ENCODE peak calls at places on chromosomes 7 and 10, in seven cellular contexts. One of them, this sample, is unnamed.

GRCh38 chr7:32481921-32482320 is 8.3 kb downstream of the LSM5 start:
- DNase-seq in NCI-H446 treated with DMSO at 0.1 percent for 48 hours: no peak
- DNase-seq in activated CD4-positive, alpha-beta T cell treated with anti-CD3 and anti-CD28 coated beads, Interleukin-2, amount 50 U/mL, for 24 hours: no peak
- DNase-seq in DMS79: no peak
- DNase-seq in adrenal gland: no peak
- DNase-seq in AG09319: no peak
- DNase-seq in choroid plexus epithelial cell: no peak
- DNase-seq in this sample: no peak

GRCh38 chr7:123351027-123351426 is 151.3 kb upstream of the SLC13A1 start:
- DNase-seq in choroid plexus epithelial cell: no peak
- DNase-seq in DMS79: no peak
- DNase-seq in NCI-H446 treated with DMSO at 0.1 percent for 48 hours: no peak
- DNase-seq in activated CD4-positive, alpha-beta T cell treated with anti-CD3 and anti-CD28 coated beads, Interleukin-2, amount 50 U/mL, for 24 hours: no peak
- DNase-seq in adrenal gland: no peak
- DNase-seq in AG09319: no peak
- DNase-seq in this sample: no peak

GRCh38 chr10:102624094-102624493 is 20.2 kb upstream of the TRIM8 start:
- DNase-seq in AG09319: no peak
- DNase-seq in activated CD4-positive, alpha-beta T cell treated with anti-CD3 and anti-CD28 coated beads, Interleukin-2, amount 50 U/mL, for 24 hours: no peak
- DNase-seq in NCI-H446 treated with DMSO at 0.1 percent for 48 hours: no peak
- DNase-seq in DMS79: no peak
- DNase-seq in choroid plexus epithelial cell: no peak
- DNase-seq in adrenal gland: no peak
- DNase-seq in this sample: no peak

GRCh38 chr7:139573871-139574270 is 50.4 kb downstream of the CLEC2L start:
- DNase-seq in adrenal gland: no peak
- DNase-seq in choroid plexus epithelial cell: no peak
- DNase-seq in AG09319: no peak
- DNase-seq in DMS79: no peak
- DNase-seq in activated CD4-positive, alpha-beta T cell treated with anti-CD3 and anti-CD28 coated beads, Interleukin-2, amount 50 U/mL, for 24 hours: no peak
- DNase-seq in NCI-H446 treated with DMSO at 0.1 percent for 48 hours: no peak
- DNase-seq in this sample: no peak

GRCh38 chr10:70672993-70673928 is 955 bp downstream of the ADAMTS14 start:
- DNase-seq in choroid plexus epithelial cell: peak
- DNase-seq in DMS79: no peak
- DNase-seq in NCI-H446 treated with DMSO at 0.1 percent for 48 hours: no peak
- DNase-seq in AG09319: peak
- DNase-seq in activated CD4-positive, alpha-beta T cell treated with anti-CD3 and anti-CD28 coated beads, Interleukin-2, amount 50 U/mL, for 24 hours: no peak
- DNase-seq in adrenal gland: peak
- DNase-seq in this sample: peak

GRCh38 chr10:23442936-23443335 is 4.1 kb downstream of the OTUD1 start:
- DNase-seq in choroid plexus epithelial cell: peak
- DNase-seq in NCI-H446 treated with DMSO at 0.1 percent for 48 hours: no peak
- DNase-seq in AG09319: no peak
- DNase-seq in adrenal gland: no peak
- DNase-seq in DMS79: no peak
- DNase-seq in activated CD4-positive, alpha-beta T cell treated with anti-CD3 and anti-CD28 coated beads, Interleukin-2, amount 50 U/mL, for 24 hours: no peak
- DNase-seq in this sample: no peak

GRCh38 chr10:131065673-131066331 is 245.7 kb downstream of the TCERG1L start:
- DNase-seq in AG09319: no peak
- DNase-seq in activated CD4-positive, alpha-beta T cell treated with anti-CD3 and anti-CD28 coated beads, Interleukin-2, amount 50 U/mL, for 24 hours: no peak
- DNase-seq in choroid plexus epithelial cell: peak
- DNase-seq in NCI-H446 treated with DMSO at 0.1 percent for 48 hours: no peak
- DNase-seq in adrenal gland: no peak
- DNase-seq in DMS79: no peak
- DNase-seq in this sample: no peak

GRCh38 chr10:20674870-20675385 is 222.2 kb downstream of the NEBL start:
- DNase-seq in NCI-H446 treated with DMSO at 0.1 percent for 48 hours: no peak
- DNase-seq in choroid plexus epithelial cell: no peak
- DNase-seq in activated CD4-positive, alpha-beta T cell treated with anti-CD3 and anti-CD28 coated beads, Interleukin-2, amount 50 U/mL, for 24 hours: no peak
- DNase-seq in adrenal gland: no peak
- DNase-seq in AG09319: no peak
- DNase-seq in DMS79: no peak
- DNase-seq in this sample: no peak

GRCh38 chr10:70350501-70350900 is 31.9 kb downstream of the LRRC20 start:
- DNase-seq in NCI-H446 treated with DMSO at 0.1 percent for 48 hours: no peak
- DNase-seq in adrenal gland: no peak
- DNase-seq in activated CD4-positive, alpha-beta T cell treated with anti-CD3 and anti-CD28 coated beads, Interleukin-2, amount 50 U/mL, for 24 hours: no peak
- DNase-seq in DMS79: no peak
- DNase-seq in AG09319: no peak
- DNase-seq in choroid plexus epithelial cell: no peak
- DNase-seq in this sample: no peak

GRCh38 chr10:86730227-86730626 is 26.2 kb upstream of the BMPR1A start:
- DNase-seq in NCI-H446 treated with DMSO at 0.1 percent for 48 hours: no peak
- DNase-seq in adrenal gland: no peak
- DNase-seq in choroid plexus epithelial cell: peak
- DNase-seq in AG09319: no peak
- DNase-seq in activated CD4-positive, alpha-beta T cell treated with anti-CD3 and anti-CD28 coated beads, Interleukin-2, amount 50 U/mL, for 24 hours: no peak
- DNase-seq in DMS79: no peak
- DNase-seq in this sample: no peak

GRCh38 chr7:134630237-134630636 is 16.4 kb upstream of the BPGM start:
- DNase-seq in choroid plexus epithelial cell: no peak
- DNase-seq in activated CD4-positive, alpha-beta T cell treated with anti-CD3 and anti-CD28 coated beads, Interleukin-2, amount 50 U/mL, for 24 hours: no peak
- DNase-seq in NCI-H446 treated with DMSO at 0.1 percent for 48 hours: no peak
- DNase-seq in DMS79: no peak
- DNase-seq in AG09319: no peak
- DNase-seq in adrenal gland: no peak
- DNase-seq in this sample: no peak

GRCh38 chr7:33243319-33243881 is 114.0 kb downstream of the BBS9 start:
- DNase-seq in NCI-H446 treated with DMSO at 0.1 percent for 48 hours: peak
- DNase-seq in DMS79: peak
- DNase-seq in activated CD4-positive, alpha-beta T cell treated with anti-CD3 and anti-CD28 coated beads, Interleukin-2, amount 50 U/mL, for 24 hours: no peak
- DNase-seq in choroid plexus epithelial cell: peak
- DNase-seq in adrenal gland: no peak
- DNase-seq in AG09319: peak
- DNase-seq in this sample: peak

GRCh38 chr7:50662059-50662689 is 97.0 kb upstream of the DDC start:
- DNase-seq in adrenal gland: no peak
- DNase-seq in DMS79: no peak
- DNase-seq in choroid plexus epithelial cell: peak
- DNase-seq in activated CD4-positive, alpha-beta T cell treated with anti-CD3 and anti-CD28 coated beads, Interleukin-2, amount 50 U/mL, for 24 hours: no peak
- DNase-seq in AG09319: no peak
- DNase-seq in NCI-H446 treated with DMSO at 0.1 percent for 48 hours: no peak
- DNase-seq in this sample: no peak

GRCh38 chr10:75076387-75076786 is 35.1 kb upstream of the SAMD8 start:
- DNase-seq in DMS79: no peak
- DNase-seq in activated CD4-positive, alpha-beta T cell treated with anti-CD3 and anti-CD28 coated beads, Interleukin-2, amount 50 U/mL, for 24 hours: no peak
- DNase-seq in choroid plexus epithelial cell: no peak
- DNase-seq in AG09319: no peak
- DNase-seq in NCI-H446 treated with DMSO at 0.1 percent for 48 hours: no peak
- DNase-seq in adrenal gland: no peak
- DNase-seq in this sample: no peak

GRCh38 chr7:30351724-30352123 is 67.3 kb downstream of the ZNRF2 start:
- DNase-seq in NCI-H446 treated with DMSO at 0.1 percent for 48 hours: peak
- DNase-seq in choroid plexus epithelial cell: no peak
- DNase-seq in AG09319: no peak
- DNase-seq in DMS79: no peak
- DNase-seq in adrenal gland: no peak
- DNase-seq in activated CD4-positive, alpha-beta T cell treated with anti-CD3 and anti-CD28 coated beads, Interleukin-2, amount 50 U/mL, for 24 hours: no peak
- DNase-seq in this sample: no peak

GRCh38 chr7:50068850-50069551 is 24.0 kb downstream of the ZPBP start:
- DNase-seq in activated CD4-positive, alpha-beta T cell treated with anti-CD3 and anti-CD28 coated beads, Interleukin-2, amount 50 U/mL, for 24 hours: no peak
- DNase-seq in choroid plexus epithelial cell: peak
- DNase-seq in adrenal gland: peak
- DNase-seq in DMS79: peak
- DNase-seq in AG09319: no peak
- DNase-seq in NCI-H446 treated with DMSO at 0.1 percent for 48 hours: peak
- DNase-seq in this sample: no peak

GRCh38 chr10:9382199-9382598 is 1327.7 kb downstream of the GATA3 start:
- DNase-seq in DMS79: no peak
- DNase-seq in AG09319: no peak
- DNase-seq in activated CD4-positive, alpha-beta T cell treated with anti-CD3 and anti-CD28 coated beads, Interleukin-2, amount 50 U/mL, for 24 hours: no peak
- DNase-seq in choroid plexus epithelial cell: no peak
- DNase-seq in NCI-H446 treated with DMSO at 0.1 percent for 48 hours: no peak
- DNase-seq in adrenal gland: no peak
- DNase-seq in this sample: no peak

GRCh38 chr7:73973091-73973490 is 54.9 kb upstream of the ELN start:
- DNase-seq in adrenal gland: no peak
- DNase-seq in DMS79: no peak
- DNase-seq in choroid plexus epithelial cell: no peak
- DNase-seq in activated CD4-positive, alpha-beta T cell treated with anti-CD3 and anti-CD28 coated beads, Interleukin-2, amount 50 U/mL, for 24 hours: no peak
- DNase-seq in NCI-H446 treated with DMSO at 0.1 percent for 48 hours: no peak
- DNase-seq in AG09319: no peak
- DNase-seq in this sample: no peak

GRCh38 chr7:2939193-2939885 is 95.2 kb upstream of the GNA12 start:
- DNase-seq in DMS79: no peak
- DNase-seq in activated CD4-positive, alpha-beta T cell treated with anti-CD3 and anti-CD28 coated beads, Interleukin-2, amount 50 U/mL, for 24 hours: no peak
- DNase-seq in adrenal gland: no peak
- DNase-seq in AG09319: no peak
- DNase-seq in choroid plexus epithelial cell: no peak
- DNase-seq in NCI-H446 treated with DMSO at 0.1 percent for 48 hours: no peak
- DNase-seq in this sample: no peak

GRCh38 chr10:38032881-38033280 is 22.4 kb downstream of the ZNF33A start:
- DNase-seq in choroid plexus epithelial cell: peak
- DNase-seq in activated CD4-positive, alpha-beta T cell treated with anti-CD3 and anti-CD28 coated beads, Interleukin-2, amount 50 U/mL, for 24 hours: no peak
- DNase-seq in adrenal gland: peak
- DNase-seq in DMS79: no peak
- DNase-seq in NCI-H446 treated with DMSO at 0.1 percent for 48 hours: no peak
- DNase-seq in AG09319: no peak
- DNase-seq in this sample: peak

GRCh38 chr10:49395741-49396665 is at the start of gene DRGX:
- DNase-seq in DMS79: no peak
- DNase-seq in choroid plexus epithelial cell: no peak
- DNase-seq in adrenal gland: no peak
- DNase-seq in activated CD4-positive, alpha-beta T cell treated with anti-CD3 and anti-CD28 coated beads, Interleukin-2, amount 50 U/mL, for 24 hours: no peak
- DNase-seq in AG09319: no peak
- DNase-seq in NCI-H446 treated with DMSO at 0.1 percent for 48 hours: no peak
- DNase-seq in this sample: no peak

GRCh38 chr10:75400769-75401568 is 595 bp downstream of the ZNF503 start:
- DNase-seq in activated CD4-positive, alpha-beta T cell treated with anti-CD3 and anti-CD28 coated beads, Interleukin-2, amount 50 U/mL, for 24 hours: no peak
- DNase-seq in NCI-H446 treated with DMSO at 0.1 percent for 48 hours: no peak
- DNase-seq in choroid plexus epithelial cell: no peak
- DNase-seq in DMS79: no peak
- DNase-seq in AG09319: no peak
- DNase-seq in adrenal gland: peak
- DNase-seq in this sample: no peak

GRCh38 chr7:52168085-52168484 is 851.5 kb upstream of the COBL start:
- DNase-seq in NCI-H446 treated with DMSO at 0.1 percent for 48 hours: no peak
- DNase-seq in adrenal gland: no peak
- DNase-seq in activated CD4-positive, alpha-beta T cell treated with anti-CD3 and anti-CD28 coated beads, Interleukin-2, amount 50 U/mL, for 24 hours: no peak
- DNase-seq in AG09319: no peak
- DNase-seq in choroid plexus epithelial cell: no peak
- DNase-seq in DMS79: no peak
- DNase-seq in this sample: no peak

GRCh38 chr7:98719396-98719795 is 102.3 kb downstream of the NPTX2 start:
- DNase-seq in DMS79: no peak
- DNase-seq in choroid plexus epithelial cell: no peak
- DNase-seq in AG09319: no peak
- DNase-seq in adrenal gland: no peak
- DNase-seq in activated CD4-positive, alpha-beta T cell treated with anti-CD3 and anti-CD28 coated beads, Interleukin-2, amount 50 U/mL, for 24 hours: no peak
- DNase-seq in NCI-H446 treated with DMSO at 0.1 percent for 48 hours: no peak
- DNase-seq in this sample: no peak

GRCh38 chr10:46296629-46297275 is 10.0 kb downstream of the ANTXRL start:
- DNase-seq in activated CD4-positive, alpha-beta T cell treated with anti-CD3 and anti-CD28 coated beads, Interleukin-2, amount 50 U/mL, for 24 hours: no peak
- DNase-seq in DMS79: no peak
- DNase-seq in AG09319: no peak
- DNase-seq in adrenal gland: no peak
- DNase-seq in NCI-H446 treated with DMSO at 0.1 percent for 48 hours: no peak
- DNase-seq in choroid plexus epithelial cell: no peak
- DNase-seq in this sample: no peak

GRCh38 chr10:99529483-99530107 is 3.1 kb upstream of the NKX2-3 start:
- DNase-seq in adrenal gland: no peak
- DNase-seq in DMS79: no peak
- DNase-seq in AG09319: no peak
- DNase-seq in NCI-H446 treated with DMSO at 0.1 percent for 48 hours: no peak
- DNase-seq in choroid plexus epithelial cell: no peak
- DNase-seq in activated CD4-positive, alpha-beta T cell treated with anti-CD3 and anti-CD28 coated beads, Interleukin-2, amount 50 U/mL, for 24 hours: no peak
- DNase-seq in this sample: no peak

GRCh38 chr10:8073696-8074416 is 19.4 kb downstream of the GATA3 start:
- DNase-seq in AG09319: no peak
- DNase-seq in NCI-H446 treated with DMSO at 0.1 percent for 48 hours: no peak
- DNase-seq in activated CD4-positive, alpha-beta T cell treated with anti-CD3 and anti-CD28 coated beads, Interleukin-2, amount 50 U/mL, for 24 hours: no peak
- DNase-seq in choroid plexus epithelial cell: no peak
- DNase-seq in DMS79: no peak
- DNase-seq in adrenal gland: no peak
- DNase-seq in this sample: no peak

GRCh38 chr7:1677206-1678069 is 7.4 kb downstream of the ELFN1 start:
- DNase-seq in DMS79: no peak
- DNase-seq in activated CD4-positive, alpha-beta T cell treated with anti-CD3 and anti-CD28 coated beads, Interleukin-2, amount 50 U/mL, for 24 hours: no peak
- DNase-seq in adrenal gland: peak
- DNase-seq in AG09319: no peak
- DNase-seq in choroid plexus epithelial cell: no peak
- DNase-seq in NCI-H446 treated with DMSO at 0.1 percent for 48 hours: no peak
- DNase-seq in this sample: no peak

GRCh38 chr10:43407148-43407575 is 1.8 kb downstream of the HNRNPF start:
- DNase-seq in activated CD4-positive, alpha-beta T cell treated with anti-CD3 and anti-CD28 coated beads, Interleukin-2, amount 50 U/mL, for 24 hours: no peak
- DNase-seq in AG09319: no peak
- DNase-seq in DMS79: no peak
- DNase-seq in adrenal gland: peak
- DNase-seq in NCI-H446 treated with DMSO at 0.1 percent for 48 hours: no peak
- DNase-seq in choroid plexus epithelial cell: peak
- DNase-seq in this sample: no peak

GRCh38 chr10:18378766-18379165 is 238.5 kb downstream of the CACNB2 start:
- DNase-seq in adrenal gland: no peak
- DNase-seq in choroid plexus epithelial cell: no peak
- DNase-seq in DMS79: no peak
- DNase-seq in AG09319: no peak
- DNase-seq in activated CD4-positive, alpha-beta T cell treated with anti-CD3 and anti-CD28 coated beads, Interleukin-2, amount 50 U/mL, for 24 hours: no peak
- DNase-seq in NCI-H446 treated with DMSO at 0.1 percent for 48 hours: no peak
- DNase-seq in this sample: no peak

GRCh38 chr7:66236713-66237303 is 31.7 kb downstream of the TPST1 start:
- DNase-seq in NCI-H446 treated with DMSO at 0.1 percent for 48 hours: no peak
- DNase-seq in adrenal gland: no peak
- DNase-seq in activated CD4-positive, alpha-beta T cell treated with anti-CD3 and anti-CD28 coated beads, Interleukin-2, amount 50 U/mL, for 24 hours: no peak
- DNase-seq in AG09319: no peak
- DNase-seq in choroid plexus epithelial cell: no peak
- DNase-seq in DMS79: no peak
- DNase-seq in this sample: no peak

GRCh38 chr10:102476466-102477141 is 25.3 kb upstream of the C10orf95 start:
- DNase-seq in DMS79: peak
- DNase-seq in choroid plexus epithelial cell: no peak
- DNase-seq in AG09319: no peak
- DNase-seq in activated CD4-positive, alpha-beta T cell treated with anti-CD3 and anti-CD28 coated beads, Interleukin-2, amount 50 U/mL, for 24 hours: no peak
- DNase-seq in adrenal gland: no peak
- DNase-seq in NCI-H446 treated with DMSO at 0.1 percent for 48 hours: no peak
- DNase-seq in this sample: no peak

GRCh38 chr7:142384508-142384922 is 126.7 kb upstream of the PRSS58 start:
- DNase-seq in DMS79: no peak
- DNase-seq in NCI-H446 treated with DMSO at 0.1 percent for 48 hours: no peak
- DNase-seq in adrenal gland: no peak
- DNase-seq in activated CD4-positive, alpha-beta T cell treated with anti-CD3 and anti-CD28 coated beads, Interleukin-2, amount 50 U/mL, for 24 hours: no peak
- DNase-seq in AG09319: peak
- DNase-seq in choroid plexus epithelial cell: peak
- DNase-seq in this sample: peak

GRCh38 chr7:151735854-151736402 is 141.0 kb downstream of the PRKAG2 start:
- DNase-seq in AG09319: no peak
- DNase-seq in activated CD4-positive, alpha-beta T cell treated with anti-CD3 and anti-CD28 coated beads, Interleukin-2, amount 50 U/mL, for 24 hours: no peak
- DNase-seq in adrenal gland: no peak
- DNase-seq in DMS79: peak
- DNase-seq in choroid plexus epithelial cell: no peak
- DNase-seq in NCI-H446 treated with DMSO at 0.1 percent for 48 hours: no peak
- DNase-seq in this sample: no peak

GRCh38 chr10:94500063-94500462 is 45.5 kb upstream of the HELLS start:
- DNase-seq in DMS79: no peak
- DNase-seq in AG09319: no peak
- DNase-seq in adrenal gland: no peak
- DNase-seq in NCI-H446 treated with DMSO at 0.1 percent for 48 hours: peak
- DNase-seq in activated CD4-positive, alpha-beta T cell treated with anti-CD3 and anti-CD28 coated beads, Interleukin-2, amount 50 U/mL, for 24 hours: no peak
- DNase-seq in choroid plexus epithelial cell: peak
- DNase-seq in this sample: no peak

GRCh38 chr7:151226560-151226874 is 488 bp downstream of the ABCF2 start:
- DNase-seq in adrenal gland: no peak
- DNase-seq in activated CD4-positive, alpha-beta T cell treated with anti-CD3 and anti-CD28 coated beads, Interleukin-2, amount 50 U/mL, for 24 hours: no peak
- DNase-seq in choroid plexus epithelial cell: no peak
- DNase-seq in NCI-H446 treated with DMSO at 0.1 percent for 48 hours: no peak
- DNase-seq in AG09319: no peak
- DNase-seq in DMS79: no peak
- DNase-seq in this sample: no peak